ENCODE peak calls at places on chromosomes 6 and 20, in six cellular contexts. N, F, Y, X, M and B are unnamed samples.

GRCh38 chr6:36204068-36204753 is 7.7 kb downstream of the BRPF3 start:
- DNase-seq in N (no peak), X (no peak), F (peak), M (no peak), Y (no peak), B (peak)

GRCh38 chr20:50303573-50304500 is 113.2 kb downstream of the CEBPB start:
- DNase-seq in X (peak), N (no peak), M (no peak), F (no peak), Y (peak), B (no peak)

GRCh38 chr6:7787137-7787575 is 61.3 kb downstream of the BMP6 start:
- DNase-seq in F (no peak), Y (no peak), M (no peak), X (no peak), N (no peak), B (no peak)

GRCh38 chr20:19368351-19368750 is 155.9 kb downstream of the SLC24A3 start:
- DNase-seq in M (no peak), X (no peak), Y (no peak), N (no peak), F (no peak), B (no peak)

GRCh38 chr6:170091639-170092579 is 199.0 kb downstream of the DLL1 start:
- DNase-seq in Y (no peak), F (no peak), M (no peak), N (no peak), X (no peak), B (no peak)

GRCh38 chr20:48754269-48754668 is 73.5 kb downstream of the PREX1 start:
- DNase-seq in X (no peak), F (no peak), Y (no peak), M (no peak), N (no peak), B (no peak)

GRCh38 chr6:12010635-12011275 is 1.4 kb upstream of the HIVEP1 start:
- DNase-seq in Y (peak), M (peak), N (peak), F (peak), X (peak), B (no peak)

GRCh38 chr6:10014561-10014960 is 400.3 kb downstream of the TFAP2A start:
- DNase-seq in Y (no peak), F (no peak), N (peak), X (no peak), M (no peak), B (no peak)

GRCh38 chr6:66094615-66095014 is 387.6 kb upstream of the EYS start:
- DNase-seq in N (no peak), Y (no peak), X (no peak), M (no peak), F (no peak), B (no peak)

GRCh38 chr6:29045075-29045474 is at the start of gene OR2W1:
- DNase-seq in Y (no peak), X (no peak), F (no peak), N (no peak), M (no peak), B (no peak)

GRCh38 chr20:20713244-20713765 is 861 bp upstream of the RALGAPA2 start:
- DNase-seq in X (no peak), Y (no peak), N (peak), M (no peak), F (no peak), B (no peak)

GRCh38 chr20:2254333-2254732 is 41.5 kb upstream of the TGM3 start:
- DNase-seq in Y (no peak), X (no peak), M (no peak), F (no peak), N (peak), B (no peak)

GRCh38 chr20:21618697-21619421 is 86.6 kb upstream of the PAX1 start:
- DNase-seq in N (peak), X (no peak), F (no peak), Y (no peak), M (no peak), B (no peak)

GRCh38 chr6:130934848-130935585 is 107.8 kb downstream of the SMLR1 start:
- DNase-seq in X (no peak), M (no peak), F (no peak), Y (no peak), N (no peak), B (no peak)

GRCh38 chr20:57481281-57481711 is 43.6 kb downstream of the CTCFL start:
- DNase-seq in Y (no peak), F (no peak), X (no peak), N (no peak), M (no peak), B (no peak)

GRCh38 chr6:16681260-16681873 is 79.9 kb downstream of the ATXN1 start:
- DNase-seq in N (peak), X (no peak), F (no peak), Y (no peak), M (no peak), B (no peak)

GRCh38 chr6:79813143-79813542 is 134.2 kb downstream of the ELOVL4 start:
- DNase-seq in X (no peak), N (no peak), F (no peak), Y (no peak), M (no peak), B (no peak)

GRCh38 chr6:15389759-15390723 is 144.2 kb downstream of the JARID2 start:
- DNase-seq in M (no peak), X (peak), Y (peak), F (no peak), N (peak), B (no peak)

GRCh38 chr6:82365011-82365751 is 1.6 kb downstream of the TPBG start:
- DNase-seq in M (no peak), Y (peak), N (no peak), X (no peak), F (no peak), B (no peak)

GRCh38 chr6:100470721-100471120 is 6.0 kb upstream of the SIM1 start:
- DNase-seq in Y (no peak), X (no peak), M (no peak), N (peak), F (no peak), B (no peak)

GRCh38 chr6:5672581-5673011 is 334.1 kb downstream of the NRN1 start:
- DNase-seq in X (no peak), M (no peak), N (peak), F (no peak), Y (no peak), B (no peak)

GRCh38 chr6:4010682-4011081 is 68.3 kb downstream of the FAM217A start:
- DNase-seq in F (no peak), M (no peak), Y (no peak), N (no peak), X (no peak), B (no peak)

GRCh38 chr20:11675920-11676617 is 241.6 kb upstream of the BTBD3 start:
- DNase-seq in N (peak), M (no peak), F (no peak), Y (no peak), X (no peak), B (no peak)